ENCODE peak calls at places on chromosomes 16 and 17, in five cellular contexts. S is A673, Z is psoas muscle, N is breast epithelium, M is OCI-LY7. V is an unnamed sample.
A peak's percentile ranks its signal among the peaks of the same experiment; 100 is the strongest.

GRCh38 chr17:30819941-30820705 is 4.4 kb downstream of the CRLF3 start:
- DNase-seq in Z (no peak), S (peak; percentile 15), M (no peak), N (no peak), V (no peak)

GRCh38 chr17:62859146-62859545 is 51.0 kb upstream of the MARCHF10 start:
- DNase-seq in N (no peak), Z (no peak), S (no peak), M (no peak), V (no peak)

GRCh38 chr17:34716291-34716690 is 136.9 kb downstream of the TMEM132E start:
- DNase-seq in Z (no peak), N (no peak), M (no peak), S (no peak), V (no peak)

GRCh38 chr17:35766903-35767510 is 6.3 kb downstream of the C17orf50 start:
- DNase-seq in S (peak; percentile 12), M (peak; percentile 46), Z (no peak), N (no peak), V (no peak)

GRCh38 chr17:27339836-27340550 is 46.1 kb downstream of the WSB1 start:
- DNase-seq in S (no peak), Z (no peak), M (no peak), N (no peak), V (no peak)

GRCh38 chr16:25798065-25798464 is 106.3 kb downstream of the HS3ST4 start:
- DNase-seq in M (no peak), N (no peak), S (no peak), Z (no peak), V (no peak)

GRCh38 chr17:62188713-62189112 is 123.6 kb upstream of the MED13 start:
- DNase-seq in N (no peak), Z (no peak), M (no peak), S (no peak), V (no peak)

GRCh38 chr17:67421869-67422273 is 44.8 kb downstream of the PITPNC1 start:
- DNase-seq in S (peak; percentile 70), Z (no peak), M (no peak), N (peak; percentile 57), V (no peak)

GRCh38 chr16:1613728-1614225 is 1.6 kb downstream of the CRAMP1 start:
- DNase-seq in S (no peak), Z (no peak), M (peak; percentile 20), N (no peak), V (no peak)

GRCh38 chr17:74133726-74134125 is 69.8 kb upstream of the RPL38 start:
- DNase-seq in S (no peak), N (no peak), M (no peak), Z (no peak), V (no peak)

GRCh38 chr16:66226762-66227161 is 139.7 kb upstream of the CDH5 start:
- DNase-seq in S (no peak), N (no peak), M (no peak), Z (peak; percentile 59), V (no peak)

GRCh38 chr16:20441221-20441620 is 10.1 kb upstream of the ACSM2A start:
- DNase-seq in N (no peak), M (no peak), S (no peak), Z (no peak), V (no peak)

GRCh38 chr16:78503501-78504110 is 404.2 kb downstream of the WWOX start:
- DNase-seq in Z (no peak), S (peak; percentile 33), M (peak; percentile 39), N (no peak), V (no peak)

GRCh38 chr16:89722392-89723278 is 1.3 kb downstream of the ZNF276 start:
- DNase-seq in S (peak; percentile 68), Z (peak; percentile 84), N (no peak), M (no peak), V (peak; percentile 95)

GRCh38 chr16:49094471-49094870 is 187.2 kb downstream of the CBLN1 start:
- DNase-seq in M (no peak), Z (no peak), N (no peak), S (no peak), V (no peak)

GRCh38 chr17:34658796-34659195 is 79.4 kb downstream of the TMEM132E start:
- DNase-seq in N (no peak), M (no peak), Z (no peak), S (no peak), V (no peak)

GRCh38 chr17:64357191-64357981 is 33.3 kb downstream of the PECAM1 start:
- DNase-seq in N (peak; percentile 53), Z (peak; percentile 83), S (no peak), M (no peak), V (no peak)

GRCh38 chr17:77526728-77527355 is 386.1 kb downstream of the SEC14L1 start:
- DNase-seq in S (no peak), N (no peak), Z (peak; percentile 35), M (no peak), V (no peak)

GRCh38 chr16:16175296-16175695 is 48.0 kb downstream of the ABCC6 start:
- DNase-seq in M (no peak), Z (no peak), S (no peak), N (no peak), V (no peak)

GRCh38 chr17:66313995-66314659 is 11.7 kb downstream of the PRKCA start:
- DNase-seq in Z (no peak), S (no peak), M (no peak), N (no peak), V (no peak)

GRCh38 chr16:3023415-3023668 is 400 bp downstream of the HCFC1R1 start:
- DNase-seq in S (peak; percentile 81), Z (no peak), M (no peak), N (peak; percentile 60), V (no peak)

GRCh38 chr16:2829501-2830354 is at the start of gene ZG16B:
- DNase-seq in N (peak; percentile 44), Z (peak; percentile 48), M (no peak), S (no peak), V (peak; percentile 42)

GRCh38 chr17:12918132-12918531 is 99.7 kb downstream of the ELAC2 start:
- DNase-seq in M (no peak), Z (no peak), N (no peak), S (no peak), V (no peak)

GRCh38 chr17:4110152-4110551 is 32.7 kb downstream of the ZZEF1 start:
- DNase-seq in N (no peak), Z (no peak), M (no peak), S (no peak), V (no peak)
- H3K27ac ChIP-seq in N (peak overlapping the region; percentile 52), Z (no peak overlapping the region), M (no peak overlapping the region), S (no peak overlapping the region), V (no peak overlapping the region)

GRCh38 chr17:38713456-38713855 is 8.4 kb downstream of the MLLT6 start:
- DNase-seq in N (no peak), M (no peak), Z (no peak), S (no peak), V (no peak)

GRCh38 chr17:38710985-38711384 is 5.9 kb downstream of the MLLT6 start:
- DNase-seq in S (no peak), N (no peak), M (no peak), Z (no peak), V (no peak)

GRCh38 chr17:38710603-38710962 is 5.5 kb downstream of the MLLT6 start:
- DNase-seq in M (no peak), N (no peak), Z (no peak), S (no peak), V (no peak)

GRCh38 chr17:38711792-38712571 is 6.9 kb downstream of the MLLT6 start:
- DNase-seq in M (no peak), S (no peak), N (no peak), Z (no peak), V (no peak)

GRCh38 chr17:38712593-38712992 is 7.5 kb downstream of the MLLT6 start:
- DNase-seq in N (no peak), S (no peak), Z (no peak), M (no peak), V (no peak)
- H3K36me3 ChIP-seq in N (peaks cover 23% of the 10 kb centered on the region), S (peaks cover 15% of the 10 kb centered on the region), Z (no peaks in the 10 kb centered on the region), M (peaks cover 98% of the 10 kb centered on the region), V (peaks cover 98% of the 10 kb centered on the region)

GRCh38 chr16:67933805-67934204 is 2.1 kb upstream of the CTRL start:
- DNase-seq in Z (no peak), M (no peak), N (no peak), S (no peak), V (no peak)
- H3K4me3 ChIP-seq in Z (no peak overlapping the region), M (no peak overlapping the region), N (no peak overlapping the region), S (no peak overlapping the region), V (no peak overlapping the region)

DNA sequence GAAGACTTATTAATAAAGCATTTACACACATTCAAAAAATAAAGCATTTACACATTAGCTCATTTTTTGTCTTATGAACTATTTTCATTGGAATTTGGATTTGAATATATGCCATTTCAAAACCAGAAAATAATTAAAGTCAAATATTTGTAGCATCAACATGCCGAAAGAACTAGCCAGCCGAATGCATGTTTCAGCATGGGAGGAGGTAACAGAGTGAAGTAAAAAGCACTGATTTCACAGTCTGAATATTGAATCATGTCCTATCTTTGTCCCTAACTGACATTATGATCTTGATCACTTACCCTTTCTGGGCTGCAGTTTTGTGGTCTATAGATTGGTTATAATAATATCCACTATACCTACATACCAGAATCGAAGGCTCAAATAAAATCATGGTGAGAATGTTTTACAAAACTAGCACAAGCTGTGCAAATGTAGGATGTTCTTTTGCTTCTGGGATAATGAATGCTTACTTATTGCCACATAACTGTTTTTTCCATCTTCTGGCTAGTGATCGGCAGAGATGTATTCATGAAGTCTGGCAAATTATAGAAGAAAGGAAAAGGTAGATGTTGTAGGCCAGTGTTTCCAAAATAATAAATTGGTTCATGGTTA is 84.7 kb downstream of the TUBD1 start:
- DNase-seq in S (no peak), Z (no peak), M (no peak), N (no peak), V (no peak)
- H3K27ac ChIP-seq in S (no peak overlapping the region), Z (peak overlapping the region; percentile 14), M (no peak overlapping the region), N (peak overlapping the region; percentile 65), V (peak overlapping the region; percentile 9)

GRCh38 chr16:50671644-50672260 is 9.4 kb downstream of the SNX20 start:
- DNase-seq in M (peak; percentile 50), N (no peak), Z (no peak), S (peak; percentile 36), V (peak; percentile 31)

GRCh38 chr16:50674831-50675230 is 6.3 kb downstream of the SNX20 start:
- DNase-seq in S (no peak), N (no peak), Z (no peak), M (no peak), V (peak; percentile 32)

GRCh38 chr16:50675686-50676610 is 5.2 kb downstream of the SNX20 start:
- DNase-seq in M (no peak), S (no peak), Z (no peak), N (peak; percentile 38), V (peak; percentile 64)

GRCh38 chr16:50676684-50677225 is 4.4 kb downstream of the SNX20 start:
- DNase-seq in N (no peak), Z (no peak), S (no peak), M (no peak), V (peak; percentile 18)

DNA sequence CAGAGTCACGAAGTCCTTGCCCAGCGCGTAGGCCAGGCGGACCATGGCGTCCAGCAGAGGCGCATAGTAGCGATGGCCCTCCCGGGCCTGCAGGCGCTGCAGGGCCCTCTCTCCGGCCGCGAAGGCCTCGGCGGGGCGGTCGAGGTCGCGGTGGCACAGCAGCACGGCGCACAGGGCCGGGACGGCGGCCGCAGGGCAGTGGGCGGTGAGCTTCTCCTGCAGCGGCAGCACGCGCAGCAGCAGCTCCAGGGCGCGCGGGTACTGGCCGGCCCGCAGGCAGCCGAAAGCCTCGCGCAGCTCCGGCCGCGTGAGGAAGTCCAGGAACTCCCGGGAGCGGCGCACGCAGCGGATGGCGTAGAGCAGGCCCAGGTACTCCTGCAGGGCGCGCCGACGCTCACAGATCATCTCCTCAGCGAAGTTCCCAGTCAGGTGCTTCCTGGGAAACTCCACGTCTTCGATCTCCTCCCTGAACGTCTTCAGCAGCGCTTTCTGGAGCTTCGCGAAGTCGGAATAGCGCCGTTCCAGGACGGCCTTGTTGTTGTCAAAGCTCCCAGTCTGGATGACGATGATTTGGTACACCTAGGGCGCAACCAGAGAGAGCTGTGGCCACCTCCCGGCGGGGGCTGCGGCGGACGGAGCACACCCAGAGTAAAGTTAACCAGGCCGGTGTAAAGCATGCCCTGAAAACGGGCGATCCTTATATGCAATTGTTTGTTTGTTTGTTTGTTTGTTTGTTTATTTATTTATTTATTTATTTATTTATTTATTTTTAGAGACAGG is 7.4 kb downstream of the SNX20 start:
- DNase-seq in M (no peak), S (no peak), Z (no peak), N (no peak), V (peak; percentile 45)
- H3K36me3 ChIP-seq in M (no peaks in the 10 kb centered on the region), S (no peaks in the 10 kb centered on the region), Z (no peaks in the 10 kb centered on the region), N (no peaks in the 10 kb centered on the region), V (peaks cover 18% of the 10 kb centered on the region)